ENCODE peak calls at places on chromosomes 4 and X, in six cellular contexts. U is NB4, D is GF-D8, Y is frontal cortex, V is T47D, K is fibroblast of pulmonary artery. J is an unnamed sample.

GRCh38 chr4:120009731-120010130 is 56.9 kb downstream of the MAD2L1 start:
- DNase-seq in U (peak; percentile 3), K (peak; percentile 19), D (no peak), Y (no peak), V (no peak), J (no peak)

GRCh38 chrX:72069380-72070160 is 62.1 kb downstream of the RTL5 start:
- DNase-seq in Y (no peak), D (no peak), U (peak; percentile 75), V (no peak), K (no peak), J (no peak)

GRCh38 chr4:171979461-171979860 is 166.3 kb downstream of the GALNTL6 start:
- DNase-seq in K (no peak), V (no peak), D (no peak), U (no peak), Y (no peak), J (no peak)

GRCh38 chr4:95417531-95417930 is 131.2 kb downstream of the UNC5C start:
- DNase-seq in K (no peak), Y (no peak), V (no peak), U (no peak), D (no peak), J (no peak)

GRCh38 chrX:137882960-137883359 is 317.0 kb downstream of the ZIC3 start:
- DNase-seq in V (no peak), Y (no peak), K (no peak), D (no peak), U (no peak), J (no peak)

GRCh38 chr4:124757121-124757520 is 44.6 kb upstream of the ANKRD50 start:
- DNase-seq in Y (no peak), U (no peak), K (peak; percentile 16), V (no peak), D (no peak), J (no peak)

GRCh38 chrX:22445880-22446279 is 173.2 kb downstream of the CBLL2 start:
- DNase-seq in U (no peak), K (no peak), D (no peak), Y (no peak), V (no peak), J (no peak)

GRCh38 chr4:126479709-126480108 is 1153.0 kb upstream of the INTU start:
- DNase-seq in D (no peak), V (no peak), U (peak; percentile 2), K (no peak), Y (no peak), J (no peak)

GRCh38 chr4:88623097-88623496 is 30.8 kb downstream of the HERC3 start:
- DNase-seq in D (no peak), Y (no peak), U (peak; percentile 2), K (peak; percentile 76), V (no peak), J (no peak)

GRCh38 chr4:77074961-77075855 is 581 bp downstream of the CCNI start:
- DNase-seq in K (peak; percentile 72), D (peak; percentile 48), U (peak; percentile 92), V (no peak), Y (peak; percentile 68), J (no peak)

GRCh38 chr4:143406523-143406922 is 69.8 kb downstream of the GAB1 start:
- DNase-seq in Y (no peak), V (no peak), U (no peak), D (no peak), K (peak; percentile 66), J (no peak)

GRCh38 chr4:8376361-8377102 is 64.0 kb downstream of the ACOX3 start:
- DNase-seq in U (no peak), K (peak; percentile 14), Y (no peak), V (no peak), D (no peak), J (no peak)

GRCh38 chrX:33592398-33592797 is 381.0 kb upstream of the DMD start:
- DNase-seq in K (no peak), D (no peak), V (no peak), U (no peak), Y (no peak), J (no peak)

GRCh38 chrX:108735680-108736508 is 469 bp downstream of the IRS4 start:
- DNase-seq in K (peak; percentile 3), V (no peak), U (no peak), Y (no peak), D (no peak), J (no peak)

GRCh38 chr4:143482753-143483362 is 30.6 kb upstream of the SMARCA5 start:
- DNase-seq in D (no peak), V (peak; percentile 1), K (peak; percentile 79), U (peak; percentile 27), Y (peak; percentile 10), J (no peak)

GRCh38 chr4:127211377-127212268 is 421.1 kb upstream of the INTU start:
- DNase-seq in U (no peak), Y (no peak), K (no peak), D (no peak), V (no peak), J (no peak)

GRCh38 chr4:107777890-107778289 is 46.8 kb upstream of the SGMS2 start:
- DNase-seq in U (no peak), D (no peak), K (no peak), V (no peak), Y (no peak), J (no peak)

GRCh38 chr4:11005321-11005720 is 320.8 kb upstream of the CLNK start:
- DNase-seq in Y (no peak), K (no peak), V (no peak), D (no peak), U (no peak), J (no peak)

GRCh38 chr4:859496-859895 is 33.6 kb upstream of the CPLX1 start:
- DNase-seq in U (no peak), Y (no peak), D (no peak), K (no peak), V (no peak), J (no peak)

GRCh38 chr4:152655272-152656129 is 24.3 kb downstream of the TMEM154 start:
- DNase-seq in Y (no peak), K (no peak), V (no peak), D (no peak), U (no peak), J (no peak)

GRCh38 chr4:12968345-12968744 is 515.8 kb downstream of the RAB28 start:
- DNase-seq in D (no peak), V (no peak), Y (no peak), K (no peak), U (no peak), J (no peak)

GRCh38 chr4:621296-622070 is 3.9 kb upstream of the PDE6B start:
- DNase-seq in U (no peak), K (no peak), Y (no peak), D (no peak), V (no peak), J (no peak)

GRCh38 chrX:14497184-14497666 is 32.1 kb upstream of the GLRA2 start:
- DNase-seq in D (no peak), U (peak; percentile 61), Y (no peak), K (peak; percentile 1), V (no peak), J (no peak)

GRCh38 chr4:169179609-169180526 is 90.9 kb downstream of the SH3RF1 start:
- DNase-seq in D (no peak), V (no peak), Y (no peak), K (no peak), U (no peak), J (no peak)

GRCh38 chrX:121782544-121782943 is 735.1 kb downstream of the GLUD2 start:
- DNase-seq in Y (no peak), U (no peak), V (no peak), D (no peak), K (no peak), J (no peak)

GRCh38 chrX:22296871-22297270 is 24.2 kb downstream of the CBLL2 start:
- DNase-seq in D (no peak), V (no peak), U (no peak), K (no peak), Y (no peak), J (no peak)

GRCh38 chrX:7574325-7574724 is 268.6 kb upstream of the VCX start:
- DNase-seq in Y (no peak), D (no peak), V (no peak), U (peak; percentile 42), K (peak; percentile 0), J (no peak)

GRCh38 chrX:52261463-52262194 is 76.9 kb downstream of the MAGED4 start:
- DNase-seq in V (peak; percentile 68), U (peak; percentile 84), Y (peak; percentile 67), K (peak; percentile 89), D (peak; percentile 38), J (peak; percentile 59)

GRCh38 chrX:63889001-63889400 is 104.0 kb upstream of the ARHGEF9 start:
- DNase-seq in Y (no peak), K (peak; percentile 6), V (no peak), U (no peak), D (no peak), J (no peak)

GRCh38 chr4:125358453-125358852 is 43.7 kb downstream of the FAT4 start:
- DNase-seq in D (no peak), V (no peak), Y (no peak), K (no peak), U (no peak), J (no peak)

GRCh38 chr4:139018971-139019758 is 3.6 kb downstream of the NOCT start:
- DNase-seq in Y (no peak), V (no peak), U (no peak), K (no peak), D (no peak), J (no peak)

GRCh38 chr4:145936142-145937020 is 2.2 kb downstream of the ZNF827 start:
- DNase-seq in V (peak; percentile 69), K (peak; percentile 79), Y (peak; percentile 76), D (no peak), U (peak; percentile 8), J (no peak)

GRCh38 chrX:29071525-29071924 is 484.3 kb downstream of the IL1RAPL1 start:
- DNase-seq in U (no peak), Y (no peak), K (no peak), D (no peak), V (no peak), J (no peak)

GRCh38 chr4:1080961-1081688 is 32.2 kb downstream of the RNF212 start:
- DNase-seq in D (no peak), K (peak; percentile 34), Y (no peak), U (peak; percentile 46), V (no peak), J (no peak)

GRCh38 chrX:136204571-136204970 is 46.6 kb downstream of the MAP7D3 start:
- DNase-seq in K (peak; percentile 75), V (no peak), D (no peak), Y (no peak), U (no peak), J (no peak)

GRCh38 chr4:104735174-104735573 is 240.5 kb upstream of the CXXC4 start:
- DNase-seq in V (no peak), K (no peak), D (no peak), Y (no peak), U (no peak), J (no peak)

GRCh38 chrX:153456161-153456560 is 10.3 kb upstream of the TREX2 start:
- DNase-seq in U (no peak), D (no peak), K (no peak), V (no peak), Y (no peak), J (no peak)

GRCh38 chrX:132270699-132271098 is 51.5 kb upstream of the RAP2C start:
- DNase-seq in U (no peak), K (peak; percentile 86), D (no peak), V (no peak), Y (no peak), J (peak; percentile 29)